ENCODE peak calls at places on chromosomes 1 and 21, in four cellular contexts. P is NCI-H446, R is NCI-H524, J is glomerular endothelial cell. W is an unnamed sample.

GRCh38 chr1:15275921-15276683 is 29.1 kb downstream of the FHAD1 start:
- DNase-seq in P (no peak), J (no peak), R (no peak), W (no peak)

GRCh38 chr1:234961468-234962339 is 166.9 kb downstream of the TOMM20 start:
- DNase-seq in J (no peak), P (no peak), R (no peak), W (no peak)

GRCh38 chr1:43349594-43350306 is 9.0 kb upstream of the CDC20 start:
- DNase-seq in R (no peak), J (no peak), P (no peak), W (no peak)

GRCh38 chr1:50332941-50333594 is 90.2 kb downstream of the DMRTA2 start:
- DNase-seq in P (peak), J (no peak), R (peak), W (peak)

GRCh38 chr1:145994391-145995120 is 1.8 kb downstream of the TXNIP start:
- DNase-seq in R (no peak), P (no peak), J (no peak), W (no peak)

GRCh38 chr1:114468047-114468446 is 43.0 kb downstream of the TRIM33 start:
- DNase-seq in R (no peak), J (no peak), P (no peak), W (no peak)

GRCh38 chr1:42479621-42480020 is 16.5 kb downstream of the CCDC30 start:
- DNase-seq in P (peak), J (no peak), R (peak), W (no peak)

GRCh38 chr21:25103500-25104207 is 503.6 kb downstream of the MRPL39 start:
- DNase-seq in R (no peak), P (no peak), J (no peak), W (no peak)

GRCh38 chr1:209384710-209385550 is 198.6 kb upstream of the CAMK1G start:
- DNase-seq in J (no peak), P (no peak), R (no peak), W (no peak)

GRCh38 chr1:4129693-4130092 is 229.6 kb upstream of the C1orf174 start:
- DNase-seq in R (no peak), P (no peak), J (no peak), W (no peak)

GRCh38 chr1:9716404-9717192 is 65.1 kb downstream of the PIK3CD start:
- DNase-seq in J (no peak), P (no peak), R (no peak), W (no peak)

GRCh38 chr1:215710340-215710971 is 143.4 kb downstream of the KCTD3 start:
- DNase-seq in P (peak), J (no peak), R (peak), W (peak)

GRCh38 chr1:119966020-119966419 is 69.7 kb upstream of the ADAM30 start:
- DNase-seq in P (no peak), R (no peak), J (no peak), W (no peak)

GRCh38 chr1:65525297-65526048 is 105.0 kb downstream of the LEPR start:
- DNase-seq in P (no peak), J (no peak), R (peak), W (peak)

GRCh38 chr1:202010042-202011015 is at the start of gene ELF3:
- DNase-seq in P (no peak), J (no peak), R (peak), W (peak)

GRCh38 chr1:13725714-13726175 is 25.8 kb downstream of the PRDM2 start:
- DNase-seq in J (no peak), R (peak), P (no peak), W (no peak)

GRCh38 chr1:91774520-91775203 is 111.3 kb downstream of the TGFBR3 start:
- DNase-seq in R (no peak), J (no peak), P (no peak), W (no peak)

GRCh38 chr1:165717918-165718515 is 19.7 kb upstream of the ALDH9A1 start:
- DNase-seq in R (peak), P (peak), J (no peak), W (peak)

GRCh38 chr1:222877854-222878253 is 63.0 kb downstream of the DISP1 start:
- DNase-seq in R (no peak), J (no peak), P (no peak), W (no peak)